ENCODE peak calls at places on chromosomes 4 and X, in nine cellular contexts. J is left cardiac atrium; A is body of pancreas; N is left lobe of liver; L is sciatic nerve; U is activated CD4-positive, CD25-positive, alpha-beta regulatory T cell treated with anti-CD3 and anti-CD28 coated beads, Interleukin-2, amount 50 U/mL, for 24 hours; C is activated CD4-positive, alpha-beta T cell treated with anti-CD3 and anti-CD28 coated beads for 36 hours; T is left ventricle myocardium superior; F is stimulated activated naive CD8-positive, alpha-beta T cell treated with anti-CD3 and anti-CD28 coated beads, Interleukin-15, amount 100 ng/mL, for 72 hours. X is an unnamed sample.

GRCh38 chr4:15375707-15376106 is 52.1 kb upstream of the C1QTNF7 start:
- ATAC-seq in T (peak; percentile 53), U (no peak), J (peak; percentile 62), C (peak; percentile 81), A (no peak), N (peak; percentile 38), L (peak; percentile 38), F (peak; percentile 88), X (no peak)

GRCh38 chr4:8247047-8247930 is 22.3 kb upstream of the HTRA3 start:
- ATAC-seq in U (no peak), N (peak; percentile 81), A (peak; percentile 35), J (peak; percentile 83), C (no peak), F (no peak), L (peak; percentile 81), T (peak; percentile 88), X (peak; percentile 85)

GRCh38 chrX:80812176-80812575 is 2.5 kb upstream of the BRWD3 start:
- ATAC-seq in U (no peak), L (no peak), J (no peak), T (no peak), C (no peak), A (no peak), N (no peak), F (no peak), X (no peak)

GRCh38 chr4:34046580-34046979 is 2197.7 kb downstream of the ARAP2 start:
- ATAC-seq in C (no peak), F (no peak), T (no peak), L (no peak), N (no peak), J (no peak), A (no peak), U (no peak), X (no peak)

GRCh38 chr4:721261-722171 is 15.9 kb downstream of the PCGF3 start:
- ATAC-seq in F (peak; percentile 39), N (peak; percentile 53), A (no peak), L (peak; percentile 43), U (no peak), J (peak; percentile 42), T (peak; percentile 35), C (no peak), X (peak; percentile 34)

GRCh38 chr4:9870165-9870564 is 88.7 kb downstream of the DRD5 start:
- ATAC-seq in T (no peak), F (no peak), U (no peak), C (no peak), J (peak; percentile 19), N (no peak), A (no peak), L (no peak), X (no peak)

GRCh38 chrX:19883878-19884277 is 3.5 kb downstream of the SH3KBP1 start:
- ATAC-seq in J (no peak), T (no peak), N (no peak), U (peak; percentile 18), C (peak; percentile 31), A (no peak), F (peak; percentile 53), L (no peak), X (no peak)

GRCh38 chr4:148778980-148779675 is 336.9 kb upstream of the NR3C2 start:
- ATAC-seq in N (no peak), J (no peak), L (no peak), F (no peak), T (no peak), A (no peak), U (no peak), C (no peak), X (no peak)

GRCh38 chrX:136759968-136760367 is 20.8 kb downstream of the ARHGEF6 start:
- ATAC-seq in A (no peak), L (peak; percentile 44), F (peak; percentile 78), U (peak; percentile 43), N (no peak), C (peak; percentile 59), J (no peak), T (peak; percentile 21), X (no peak)

GRCh38 chrX:45372151-45372550 is 171.5 kb upstream of the DIPK2B start:
- ATAC-seq in L (no peak), U (no peak), N (no peak), T (no peak), A (no peak), F (peak; percentile 57), J (no peak), C (peak; percentile 42), X (no peak)

GRCh38 chr4:25100156-25100555 is 60.1 kb downstream of the SEPSECS start:
- ATAC-seq in F (no peak), U (no peak), T (peak; percentile 5), A (no peak), J (no peak), C (no peak), N (no peak), L (no peak), X (no peak)

GRCh38 chrX:148836741-148837140 is 336.3 kb downstream of the AFF2 start:
- ATAC-seq in J (no peak), C (no peak), A (no peak), U (no peak), L (no peak), T (no peak), F (no peak), N (no peak), X (no peak)

GRCh38 chr4:617644-618330 is 7.6 kb upstream of the PDE6B start:
- ATAC-seq in L (no peak), C (no peak), A (no peak), N (no peak), T (no peak), J (no peak), F (no peak), U (no peak), X (no peak)

GRCh38 chrX:153600032-153600373 is 1.1 kb upstream of the CCNQ start:
- ATAC-seq in A (no peak), J (no peak), F (no peak), L (no peak), N (no peak), C (no peak), T (no peak), U (no peak), X (no peak)

GRCh38 chrX:153209347-153209746 is 30.3 kb downstream of the MAGEA1 start:
- ATAC-seq in L (no peak), U (no peak), T (no peak), A (peak; percentile 63), F (no peak), J (no peak), C (no peak), N (no peak), X (no peak)

GRCh38 chrX:40622741-40623536 is at the start of gene MPC1L:
- ATAC-seq in U (no peak), T (no peak), J (no peak), F (no peak), L (peak; percentile 44), N (no peak), C (no peak), A (no peak), X (no peak)

GRCh38 chr4:80321776-80322175 is 13.8 kb upstream of the CFAP299 start:
- ATAC-seq in F (no peak), T (no peak), N (no peak), L (no peak), C (no peak), J (no peak), U (no peak), A (no peak), X (no peak)

GRCh38 chr4:52408471-52408870 is 250.6 kb downstream of the USP46 start:
- ATAC-seq in U (no peak), J (no peak), T (no peak), L (no peak), F (no peak), C (no peak), A (no peak), N (no peak), X (no peak)